ENCODE peak calls at places on chromosomes 2 and 18, in eight cellular contexts. J is A549, A is tibial nerve, K is K562, N is SK-N-SH, R is ovary, P is GM12878, L is stomach. D is an unnamed sample.

GRCh38 chr2:104849618-104850097 is 4.3 kb upstream of the POU3F3 start:
- DNase-seq in J (peak), A (no peak), K (peak), N (peak), R (no peak), P (no peak), L (no peak), D (no peak)

GRCh38 chr2:127155901-127156300 is 48.9 kb upstream of the BIN1 start:
- DNase-seq in J (no peak), A (peak), K (no peak), N (no peak), R (peak), P (no peak), L (no peak), D (peak)

GRCh38 chr2:147081826-147082225 is 763.0 kb upstream of the ACVR2A start:
- DNase-seq in J (no peak), A (no peak), K (no peak), N (no peak), R (no peak), P (no peak), L (no peak), D (no peak)

GRCh38 chr2:37635359-37636208 is 35.9 kb downstream of the CDC42EP3 start:
- DNase-seq in J (no peak), A (peak), K (no peak), N (no peak), R (no peak), P (peak), L (no peak), D (no peak)

GRCh38 chr2:237222178-237222577 is 136.5 kb downstream of the COPS8 start:
- DNase-seq in J (no peak), A (no peak), K (no peak), N (no peak), R (no peak), P (no peak), L (no peak), D (no peak)

GRCh38 chr18:8153887-8154583 is 455.2 kb upstream of the RAB12 start:
- DNase-seq in J (no peak), A (no peak), K (no peak), N (no peak), R (no peak), P (no peak), L (no peak), D (no peak)

GRCh38 chr2:75633620-75634019 is 13.0 kb upstream of the MRPL19 start:
- DNase-seq in J (no peak), A (no peak), K (no peak), N (no peak), R (no peak), P (no peak), L (no peak), D (no peak)

GRCh38 chr18:62301322-62301721 is 23.8 kb upstream of the TNFRSF11A start:
- DNase-seq in J (no peak), A (no peak), K (no peak), N (no peak), R (no peak), P (no peak), L (no peak), D (no peak)

GRCh38 chr2:186588421-186588820 is 1.4 kb upstream of the ITGAV start:
- DNase-seq in J (no peak), A (no peak), K (no peak), N (no peak), R (no peak), P (no peak), L (no peak), D (no peak)

GRCh38 chr18:31218671-31219383 is 56.2 kb upstream of the DSC1 start:
- DNase-seq in J (no peak), A (no peak), K (no peak), N (no peak), R (no peak), P (no peak), L (no peak), D (no peak)

GRCh38 chr2:64770781-64771334 is 117.1 kb upstream of the SERTAD2 start:
- DNase-seq in J (no peak), A (peak), K (no peak), N (no peak), R (peak), P (no peak), L (no peak), D (peak)

GRCh38 chr2:529425-529824 is 147.8 kb downstream of the TMEM18 start:
- DNase-seq in J (peak), A (no peak), K (no peak), N (peak), R (no peak), P (no peak), L (no peak), D (no peak)

GRCh38 chr2:65818873-65819451 is 386.6 kb upstream of the SPRED2 start:
- DNase-seq in J (no peak), A (no peak), K (peak), N (no peak), R (no peak), P (no peak), L (no peak), D (no peak)

GRCh38 chr2:23244656-23245055 is 140.3 kb upstream of the KLHL29 start:
- DNase-seq in J (no peak), A (no peak), K (no peak), N (no peak), R (no peak), P (no peak), L (no peak), D (no peak)

GRCh38 chr2:73290049-73290839 is 3.1 kb downstream of the EGR4 start:
- DNase-seq in J (peak), A (no peak), K (no peak), N (peak), R (no peak), P (no peak), L (no peak), D (no peak)

GRCh38 chr2:55843992-55844345 is 79.6 kb downstream of the EFEMP1 start:
- DNase-seq in J (no peak), A (no peak), K (no peak), N (no peak), R (no peak), P (no peak), L (no peak), D (no peak)

GRCh38 chr2:185921048-185921756 is 182.6 kb downstream of the FSIP2 start:
- DNase-seq in J (no peak), A (no peak), K (no peak), N (no peak), R (no peak), P (no peak), L (no peak), D (no peak)

GRCh38 chr2:40440835-40441234 is 11.1 kb downstream of the SLC8A1 start:
- DNase-seq in J (no peak), A (no peak), K (no peak), N (no peak), R (no peak), P (no peak), L (no peak), D (no peak)

GRCh38 chr2:33806041-33806440 is 206.9 kb upstream of the FAM98A start:
- DNase-seq in J (no peak), A (no peak), K (no peak), N (no peak), R (no peak), P (no peak), L (no peak), D (no peak)

GRCh38 chr2:20623241-20623640 is 27.7 kb downstream of the HS1BP3 start:
- DNase-seq in J (no peak), A (no peak), K (no peak), N (no peak), R (no peak), P (no peak), L (no peak), D (no peak)

GRCh38 chr2:70887550-70888229 is 48.0 kb upstream of the ATP6V1B1 start:
- DNase-seq in J (peak), A (no peak), K (peak), N (peak), R (peak), P (no peak), L (peak), D (no peak)

GRCh38 chr18:63553117-63553516 is 10.9 kb downstream of the SERPINB12 start:
- DNase-seq in J (peak), A (peak), K (no peak), N (no peak), R (no peak), P (no peak), L (no peak), D (no peak)

GRCh38 chr2:231682546-231683291 is 25.6 kb upstream of the PTMA start:
- DNase-seq in J (no peak), A (no peak), K (no peak), N (peak), R (no peak), P (no peak), L (no peak), D (no peak)

GRCh38 chr18:45527891-45528290 is 87.4 kb upstream of the SLC14A2 start:
- DNase-seq in J (no peak), A (no peak), K (no peak), N (no peak), R (no peak), P (no peak), L (no peak), D (no peak)

GRCh38 chr2:145123606-145124005 is 603.7 kb upstream of the ZEB2 start:
- DNase-seq in J (no peak), A (no peak), K (no peak), N (peak), R (no peak), P (no peak), L (peak), D (no peak)

DNA sequence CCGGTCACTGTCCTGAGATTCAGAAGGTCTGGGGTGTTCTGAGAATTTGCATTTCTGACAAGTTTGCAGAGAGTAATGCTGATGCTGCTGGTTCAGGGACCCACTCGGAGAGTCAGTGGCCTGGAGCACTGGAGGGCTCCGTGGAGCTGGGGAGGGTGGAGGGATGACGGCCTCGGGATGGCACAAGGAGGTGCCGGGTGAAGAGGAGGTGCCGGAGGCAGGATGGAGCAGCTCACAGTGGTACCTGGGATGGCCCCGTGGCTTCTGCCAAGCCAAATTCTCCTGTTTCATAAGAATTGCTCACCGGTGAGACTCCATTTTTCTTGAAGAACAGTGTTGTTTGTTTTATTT is 252.9 kb downstream of the LDLRAD4 start:
- DNase-seq in J (no peak), A (no peak), K (no peak), N (no peak), R (no peak), P (no peak), L (no peak), D (no peak)
- TF ChIP-seq EP300 in J (no peak), A (no peak), K (no peak), N (no peak), R (no peak), P (no peak), L (no peak), D (no peak)

DNA sequence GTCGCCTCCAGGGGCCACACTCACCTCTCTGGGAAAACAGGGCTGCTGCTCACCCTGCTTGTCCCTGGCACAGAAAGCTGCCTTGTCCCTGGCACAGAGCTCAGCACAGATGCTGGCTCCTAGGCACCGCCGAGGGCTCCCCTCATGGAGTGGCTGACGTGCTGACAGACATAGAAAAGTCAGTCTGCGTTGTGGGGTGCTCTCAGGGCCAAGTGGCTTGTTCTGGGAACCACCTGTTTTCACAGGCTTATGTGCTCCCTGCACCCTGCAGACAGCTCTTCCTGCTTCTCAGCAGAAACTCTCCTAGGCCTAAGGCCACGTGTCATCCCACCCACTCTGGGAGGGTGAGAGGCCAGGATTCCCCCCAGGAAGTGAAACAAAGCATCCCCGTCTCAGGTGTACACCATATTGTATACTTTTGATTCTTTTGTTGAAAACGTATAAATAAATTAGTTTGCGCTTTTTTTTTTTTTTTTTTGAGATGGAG is 84.7 kb upstream of the TMEM200C start:
- DNase-seq in J (no peak), A (no peak), K (no peak), N (no peak), R (no peak), P (peak), L (no peak), D (no peak)
- TF ChIP-seq EP300 in J (no peak), A (no peak), K (no peak), N (no peak), R (no peak), P (peak), L (no peak), D (no peak)

DNA sequence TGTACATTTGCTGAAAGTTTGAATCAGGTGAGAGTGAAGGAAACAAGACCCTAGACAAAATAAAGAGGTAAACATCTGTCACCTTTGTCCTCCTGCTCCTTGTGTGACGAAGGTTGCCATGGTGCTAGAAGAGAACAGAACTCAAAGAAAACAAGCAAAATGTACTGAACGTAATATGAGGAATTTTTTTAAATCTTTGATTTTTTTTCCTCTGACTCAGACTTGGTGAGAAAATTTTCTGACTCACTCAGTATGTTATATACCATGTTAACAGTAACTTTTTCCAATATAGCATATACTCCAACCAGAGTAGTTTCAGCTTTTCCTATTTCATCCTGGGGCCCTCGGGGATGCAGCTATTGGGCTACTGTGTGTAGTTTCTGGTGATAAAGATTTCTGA is 2114.6 kb upstream of the PIK3C3 start:
- DNase-seq in J (no peak), A (no peak), K (no peak), N (no peak), R (no peak), P (no peak), L (no peak), D (no peak)
- TF ChIP-seq EP300 in J (no peak), A (no peak), K (no peak), N (no peak), R (no peak), P (no peak), L (no peak), D (no peak)

GRCh38 chr2:60094450-60094929 is 459.0 kb downstream of the BCL11A start:
- DNase-seq in J (no peak), A (no peak), K (no peak), N (no peak), R (no peak), P (no peak), L (peak), D (no peak)
- TF ChIP-seq EP300 in J (no peak), A (no peak), K (no peak), N (no peak), R (no peak), P (no peak), L (no peak), D (no peak)

DNA sequence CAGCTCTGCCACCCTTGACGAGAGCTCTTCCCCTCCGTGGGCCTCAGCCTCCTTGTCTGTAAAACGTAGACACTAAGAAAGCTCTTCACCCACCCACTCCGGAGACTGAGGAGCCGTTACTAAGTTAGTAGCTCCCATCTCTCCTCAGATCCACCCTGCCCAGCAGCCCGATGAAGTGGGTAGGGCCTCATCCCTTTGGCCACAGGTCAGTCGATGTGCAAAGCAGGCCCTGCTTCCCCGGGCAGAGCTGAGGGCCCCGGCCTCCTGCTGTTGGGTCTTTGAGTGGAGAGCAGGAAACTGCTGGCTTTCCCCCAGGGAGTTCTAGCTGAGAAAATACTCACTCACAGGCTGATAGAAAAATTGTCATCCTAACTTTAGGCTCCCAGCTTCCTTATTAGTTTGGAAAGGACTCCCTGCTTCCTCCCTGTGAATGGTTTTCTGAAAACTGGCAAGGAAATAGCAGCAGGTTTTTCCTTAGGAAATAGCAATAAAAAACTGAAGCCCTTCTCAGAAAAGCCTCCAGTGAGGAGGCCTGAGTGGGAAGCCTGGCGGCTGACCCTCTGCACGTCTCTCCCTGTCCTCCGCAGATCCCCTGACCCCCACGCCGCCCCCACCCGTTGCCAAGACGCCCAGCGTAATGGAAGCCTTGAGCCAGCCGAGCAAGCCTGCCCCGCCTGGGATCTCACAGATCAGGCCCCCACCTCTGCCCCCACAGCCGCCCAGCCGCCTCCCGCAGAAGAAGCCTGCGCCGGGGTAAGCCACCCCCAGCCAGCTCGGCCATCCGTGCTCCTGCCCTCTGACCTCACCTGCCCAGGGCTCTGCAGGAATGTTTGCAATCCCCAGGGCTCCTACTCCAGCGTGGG is 30.2 kb downstream of the ITGB1BP1 start:
- DNase-seq in J (no peak), A (no peak), K (no peak), N (no peak), R (no peak), P (no peak), L (no peak), D (peak)
- TF ChIP-seq EP300 in J (no peak), A (no peak), K (no peak), N (no peak), R (no peak), P (no peak), L (no peak), D (no peak)